ENCODE peak calls at places on chromosomes 12 and 14, in four cellular contexts. B is WTC11, S is SK-N-SH, T is K562. V is an unnamed sample.

GRCh38 chr12:49413010-49413409 is 45.7 kb downstream of the SPATS2 start:
- DNase-seq in B (no peak), S (no peak), T (no peak), V (no peak)

GRCh38 chr14:57533214-57533613 is 39.6 kb upstream of the CCDC198 start:
- DNase-seq in B (peak; percentile 30), S (no peak), T (peak; percentile 12), V (peak; percentile 31)

GRCh38 chr12:47808574-47809380 is 10.9 kb downstream of the HDAC7 start:
- DNase-seq in B (no peak), S (no peak), T (peak; percentile 56), V (no peak)

GRCh38 chr14:90301580-90302181 is 30.1 kb downstream of the NRDE2 start:
- DNase-seq in B (no peak), S (peak; percentile 51), T (no peak), V (no peak)

GRCh38 chr14:83712730-83713129 is 1817.2 kb upstream of the FLRT2 start:
- DNase-seq in B (no peak), S (no peak), T (no peak), V (no peak)

GRCh38 chr14:104927901-104928300 is 3.2 kb downstream of the PLD4 start:
- DNase-seq in B (no peak), S (no peak), T (no peak), V (no peak)

GRCh38 chr14:61462566-61463195 is 141.3 kb downstream of the PRKCH start:
- DNase-seq in B (no peak), S (peak; percentile 70), T (no peak), V (no peak)

GRCh38 chr12:122023339-122024131 is 1.9 kb downstream of the BCL7A start:
- DNase-seq in B (peak; percentile 44), S (peak; percentile 87), T (peak; percentile 65), V (no peak)

GRCh38 chr14:62162998-62163589 is 400.9 kb downstream of the SNAPC1 start:
- DNase-seq in B (peak; percentile 21), S (peak; percentile 40), T (peak; percentile 12), V (no peak)

GRCh38 chr12:93157279-93157678 is 220.4 kb upstream of the NUDT4 start:
- DNase-seq in B (no peak), S (no peak), T (no peak), V (no peak)

GRCh38 chr12:79439179-79439825 is 251.5 kb downstream of the PAWR start:
- DNase-seq in B (no peak), S (no peak), T (no peak), V (no peak)

GRCh38 chr14:90490727-90491050 is 93.9 kb downstream of the CALM1 start:
- DNase-seq in B (no peak), S (no peak), T (peak; percentile 1), V (no peak)

GRCh38 chr12:110869035-110869434 is 22.2 kb downstream of the CCDC63 start:
- DNase-seq in B (no peak), S (no peak), T (no peak), V (no peak)

GRCh38 chr12:111367661-111368221 is 1.2 kb downstream of the PHETA1 start:
- DNase-seq in B (no peak), S (peak; percentile 76), T (no peak), V (no peak)

GRCh38 chr14:33917664-33918063 is 33.2 kb downstream of the EGLN3 start:
- DNase-seq in B (no peak), S (no peak), T (peak; percentile 32), V (no peak)

GRCh38 chr12:2868986-2869385 is 8.0 kb downstream of the FOXM1 start:
- DNase-seq in B (no peak), S (no peak), T (no peak), V (no peak)

GRCh38 chr12:91542048-91542447 is 359.4 kb upstream of the DCN start:
- DNase-seq in B (no peak), S (no peak), T (no peak), V (no peak)

GRCh38 chr12:101480849-101481248 is 5.7 kb downstream of the SPIC start:
- DNase-seq in B (no peak), S (no peak), T (no peak), V (no peak)

DNA sequence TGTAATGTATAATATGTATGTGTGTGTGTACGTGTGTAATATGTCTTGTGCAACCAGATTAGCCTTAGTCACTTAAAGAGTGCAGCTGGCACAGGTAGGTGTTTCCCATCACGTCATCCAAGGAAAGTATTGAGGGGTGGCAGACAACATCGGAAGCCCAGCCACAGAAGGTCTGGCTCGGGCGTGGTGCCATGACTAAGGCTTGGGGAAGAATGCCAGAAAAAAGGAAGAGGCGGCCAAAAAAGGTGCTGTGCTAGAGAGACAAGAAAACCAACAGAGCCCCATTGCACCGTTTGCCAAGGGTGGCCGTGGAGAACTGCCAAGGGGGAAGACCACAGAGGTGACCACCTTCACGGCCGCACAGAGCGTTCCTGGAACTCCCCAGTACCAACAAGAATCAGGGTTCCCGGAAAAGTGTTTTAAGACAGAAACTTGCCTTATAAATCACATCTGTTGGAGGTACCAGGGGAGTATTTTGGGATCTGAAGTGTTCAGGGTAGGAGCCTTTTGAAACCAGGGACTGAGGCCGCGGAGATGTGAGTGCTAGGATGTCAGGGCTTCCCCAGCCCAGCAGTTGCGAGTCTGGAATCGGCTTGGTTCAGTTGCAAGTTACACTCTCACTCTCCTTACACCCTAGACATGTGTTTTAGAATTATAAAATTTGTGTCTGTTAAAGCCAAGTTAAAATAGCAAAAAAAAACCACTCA is 131.2 kb upstream of the DYRK2 start:
- DNase-seq in B (no peak), S (no peak), T (no peak), V (no peak)
- TF ChIP-seq USF1 in B (no peak), S (no peak), T (no peak), V (no peak)

GRCh38 chr14:42299692-42300091 is 693.0 kb downstream of the LRFN5 start:
- DNase-seq in B (no peak), S (no peak), T (no peak), V (peak; percentile 8)
- TF ChIP-seq USF2 in B (no peak), S (no peak), T (no peak), V (no peak)

GRCh38 chr14:23432102-23432925 is 3.1 kb downstream of the MYH7 start:
- DNase-seq in B (no peak), S (no peak), T (no peak), V (no peak)

GRCh38 chr14:23430016-23430732 is 5.3 kb downstream of the MYH7 start:
- DNase-seq in B (no peak), S (no peak), T (no peak), V (no peak)

GRCh38 chr14:23428686-23429495 is 6.6 kb downstream of the MYH7 start:
- DNase-seq in B (no peak), S (no peak), T (no peak), V (no peak)

GRCh38 chr14:23431486-23431885 is 4.0 kb downstream of the MYH7 start:
- DNase-seq in B (no peak), S (no peak), T (no peak), V (no peak)

DNA sequence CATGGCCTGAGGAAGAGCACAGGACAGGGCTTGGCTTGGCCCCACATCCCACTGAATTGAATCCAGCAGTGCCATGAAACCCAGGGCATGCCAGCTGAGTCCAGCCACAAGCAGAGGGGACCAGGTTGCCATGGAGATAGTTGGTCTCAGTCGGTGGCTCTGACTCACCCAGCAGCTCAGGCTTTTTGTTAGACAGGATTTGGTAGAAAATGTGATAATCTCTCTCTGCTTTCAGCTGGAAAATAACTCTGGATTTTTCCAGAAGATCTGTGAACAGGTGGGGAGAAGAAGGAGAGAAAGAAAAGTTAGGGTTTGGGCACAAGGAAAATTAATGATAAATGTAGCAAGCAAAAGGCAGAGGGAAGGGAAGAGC is 4.7 kb downstream of the MYH7 start:
- DNase-seq in B (no peak), S (peak; percentile 49), T (no peak), V (no peak)
- TF ChIP-seq USF1 in B (no peak), S (no peak), T (no peak), V (no peak)

DNA sequence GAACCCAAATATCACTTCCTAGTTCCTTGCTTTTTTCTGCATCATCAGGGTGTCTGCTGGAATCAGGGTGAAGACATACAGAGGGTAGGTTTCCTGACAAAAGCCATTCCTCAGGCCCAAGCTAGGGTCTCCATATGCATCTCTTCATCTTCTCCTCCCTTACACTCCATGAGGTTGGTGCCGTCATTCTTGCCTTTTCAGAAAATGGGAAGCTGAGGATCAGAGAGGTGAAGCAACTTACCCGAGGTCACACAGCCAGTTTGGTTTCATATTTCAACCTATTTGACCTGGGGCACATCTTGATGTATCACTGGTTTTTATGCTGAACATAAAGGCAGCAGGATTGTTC is 7.3 kb upstream of the FAM222A start:
- DNase-seq in B (no peak), S (no peak), T (no peak), V (no peak)
- TF ChIP-seq USF2 in B (no peak), S (no peak), T (no peak), V (no peak)

GRCh38 chr14:69259531-69260245 is at the start of gene GALNT16:
- DNase-seq in B (peak; percentile 69), S (peak; percentile 92), T (peak; percentile 42), V (no peak)
- TF ChIP-seq USF1 in B (no peak), S (no peak), T (no peak), V (no peak)

GRCh38 chr12:1463073-1463905 is 131.1 kb downstream of the FBXL14 start:
- DNase-seq in B (no peak), S (no peak), T (peak; percentile 27), V (no peak)

GRCh38 chr12:1456885-1457284 is 137.5 kb downstream of the FBXL14 start:
- DNase-seq in B (no peak), S (no peak), T (no peak), V (no peak)

GRCh38 chr12:1459339-1459738 is 135.0 kb downstream of the FBXL14 start:
- DNase-seq in B (no peak), S (no peak), T (no peak), V (no peak)

GRCh38 chr12:1453801-1454200 is 140.6 kb downstream of the FBXL14 start:
- DNase-seq in B (no peak), S (no peak), T (no peak), V (no peak)

DNA sequence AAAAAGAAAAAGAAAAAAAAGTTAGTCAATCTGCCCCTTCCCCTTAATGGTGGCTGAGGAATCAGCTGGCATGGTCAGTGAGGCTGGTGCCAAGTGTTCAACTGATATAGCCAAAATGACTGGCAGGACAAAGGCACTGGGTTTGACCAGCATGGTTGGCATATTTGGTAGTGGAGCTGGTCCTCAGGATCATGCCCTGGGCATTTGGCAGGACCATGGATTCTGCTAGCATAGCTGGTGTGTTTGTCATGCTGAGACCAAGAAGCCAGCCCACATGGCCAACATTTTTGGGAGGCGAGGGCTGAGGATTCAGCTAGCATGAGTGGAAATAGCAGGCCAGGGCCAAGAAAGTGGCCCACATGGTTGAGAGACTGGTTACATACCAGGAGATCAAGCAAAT is 136.5 kb downstream of the FBXL14 start:
- DNase-seq in B (no peak), S (no peak), T (no peak), V (no peak)
- TF ChIP-seq USF2 in B (no peak), S (no peak), T (no peak), V (no peak)

GRCh38 chr14:97177635-97178034 is 380.5 kb downstream of the VRK1 start:
- DNase-seq in B (no peak), S (no peak), T (no peak), V (peak; percentile 15)
- TF ChIP-seq USF1 in B (no peak), S (no peak), T (no peak), V (no peak)

DNA sequence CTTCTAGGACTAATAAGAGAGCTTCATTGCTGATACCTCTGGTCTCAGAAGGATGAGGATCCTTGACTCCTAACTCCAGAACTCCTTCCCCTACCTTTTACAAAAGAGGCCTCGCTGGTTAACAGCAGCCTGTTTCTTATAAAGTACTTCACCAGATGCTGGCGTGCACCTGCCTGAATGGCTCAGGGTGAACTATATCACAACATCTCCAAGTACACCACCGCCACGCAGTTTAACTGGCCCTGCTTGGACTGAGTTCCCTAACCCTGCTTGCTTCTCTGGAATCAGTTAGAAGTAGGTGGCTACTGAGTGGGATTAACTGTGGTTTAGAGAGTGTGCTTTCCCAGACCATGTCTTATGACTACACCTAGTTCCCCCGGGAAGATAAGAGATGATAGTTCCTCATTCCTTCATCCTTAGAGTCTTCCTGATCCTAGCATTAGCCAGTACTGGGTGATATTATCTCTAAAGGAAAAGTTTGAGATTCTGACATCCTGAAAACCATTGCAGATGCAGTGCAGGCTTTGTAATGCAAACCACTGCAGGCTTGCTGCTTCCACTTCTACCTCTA is 3.0 kb downstream of the FOXJ2 start:
- DNase-seq in B (no peak), S (no peak), T (no peak), V (no peak)
- TF ChIP-seq USF2 in B (no peak), S (no peak), T (no peak), V (no peak)